ENCODE peak calls at places on chromosome 9, in four cellular contexts. I is IMR-90, Y is neuronal stem cell, S is mesenchymal stem cell. P is an unnamed sample.

GRCh38 chr9:37495571-37495970 is 9.8 kb downstream of the POLR1E start:
- DNase-seq in I (no peak), Y (no peak), S (no peak), P (no peak)

GRCh38 chr9:130215341-130216119 is 43.3 kb downstream of the NCS1 start:
- DNase-seq in I (peak), Y (no peak), S (peak), P (no peak)

GRCh38 chr9:134181648-134182034 is 17.3 kb upstream of the RNU6ATAC start:
- DNase-seq in I (no peak), Y (no peak), S (no peak), P (no peak)

GRCh38 chr9:32551491-32552049 is 557 bp upstream of the SMIM27 start:
- DNase-seq in I (peak), Y (peak), S (peak), P (no peak)

GRCh38 chr9:13013976-13014375 is 239.2 kb downstream of the LURAP1L start:
- DNase-seq in I (peak), Y (no peak), S (peak), P (no peak)

GRCh38 chr9:21096901-21097255 is 19.1 kb upstream of the IFNB1 start:
- DNase-seq in I (no peak), Y (no peak), S (no peak), P (no peak)

GRCh38 chr9:10411272-10411671 is 201.5 kb downstream of the PTPRD start:
- DNase-seq in I (no peak), Y (no peak), S (no peak), P (no peak)

GRCh38 chr9:117293199-117294114 is 121.4 kb downstream of the ASTN2 start:
- DNase-seq in I (no peak), Y (no peak), S (no peak), P (no peak)

GRCh38 chr9:14314424-14314928 is 535 bp upstream of the NFIB start:
- DNase-seq in I (peak), Y (no peak), S (peak), P (peak)

GRCh38 chr9:129464972-129465833 is 155.7 kb downstream of the C9orf50 start:
- DNase-seq in I (peak), Y (no peak), S (peak), P (no peak)

GRCh38 chr9:77092536-77092935 is 73.1 kb downstream of the FOXB2 start:
- DNase-seq in I (no peak), Y (no peak), S (no peak), P (peak)
- H3K4ac ChIP-seq in I (no peak), Y (no peak), S (no peak), P (no peak)

DNA sequence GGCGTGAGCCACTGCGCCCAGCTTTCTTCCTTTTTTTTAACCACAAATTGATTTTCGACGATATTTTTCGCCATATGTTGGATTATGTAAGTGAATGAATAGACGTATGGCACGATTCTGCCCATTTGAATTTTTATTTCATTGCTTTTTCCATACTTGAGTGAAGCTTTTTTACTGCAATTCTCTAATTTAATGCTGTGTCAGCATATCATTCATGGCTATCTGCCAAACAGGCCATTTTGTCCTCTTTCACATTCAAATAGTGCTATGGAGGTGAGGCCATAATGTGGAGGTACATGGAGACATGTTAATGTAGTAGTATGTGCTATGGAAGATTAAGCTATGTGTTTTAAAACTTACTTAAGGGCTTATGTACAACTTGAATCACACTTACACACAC is 152.1 kb upstream of the TUSC1 start:
- DNase-seq in I (no peak), Y (no peak), S (no peak), P (no peak)
- H3K4me3 ChIP-seq in I (no peak), Y (no peak), S (no peak), P (no peak)

GRCh38 chr9:131980267-131980916 is 99.3 kb downstream of the MED27 start:
- DNase-seq in I (no peak), Y (no peak), S (no peak), P (no peak)

GRCh38 chr9:131982683-131983239 is 96.9 kb downstream of the MED27 start:
- DNase-seq in I (peak), Y (no peak), S (peak), P (no peak)

GRCh38 chr9:131984564-131984963 is 95.1 kb downstream of the MED27 start:
- DNase-seq in I (peak), Y (no peak), S (peak), P (no peak)

GRCh38 chr9:131981116-131981847 is 98.4 kb downstream of the MED27 start:
- DNase-seq in I (no peak), Y (no peak), S (no peak), P (no peak)

GRCh38 chr9:131982102-131982501 is 97.6 kb downstream of the MED27 start:
- DNase-seq in I (no peak), Y (no peak), S (peak), P (no peak)
- H3K4ac ChIP-seq in I (no peak), Y (no peak), S (no peak), P (no peak)

DNA sequence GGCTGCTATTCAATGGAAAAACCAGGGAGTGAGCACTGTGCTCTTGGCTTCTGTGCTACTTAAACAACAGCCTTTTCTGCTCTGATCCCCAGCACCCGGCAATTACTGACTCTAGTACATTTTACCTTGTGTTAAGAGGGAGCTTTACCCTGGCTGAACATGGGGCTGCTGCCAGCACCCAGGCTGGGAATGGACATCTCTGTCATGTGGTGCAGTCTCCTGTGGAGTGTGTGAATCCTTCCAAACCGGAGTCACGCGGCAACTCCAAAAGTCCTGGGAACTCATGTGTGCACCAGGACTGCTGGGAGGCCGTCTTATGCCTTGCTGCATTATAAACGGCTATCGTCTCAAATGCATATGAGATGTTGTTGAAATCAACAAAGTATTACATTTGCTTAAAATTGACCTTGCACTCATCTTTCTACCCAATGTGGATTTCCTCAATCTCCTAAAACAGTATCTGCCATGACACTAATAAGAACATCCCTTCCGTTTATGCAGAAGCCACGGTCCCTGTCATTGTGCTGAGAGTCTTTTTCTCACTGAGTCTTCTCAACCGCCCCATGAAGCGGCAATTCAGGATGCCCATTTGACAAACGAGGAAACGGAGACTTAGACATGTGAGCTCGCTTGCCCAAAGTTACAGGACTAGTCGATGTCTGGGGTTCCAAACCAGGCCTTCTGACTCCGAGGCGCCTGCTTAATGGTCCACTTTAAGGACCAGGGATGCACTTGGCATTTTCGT is 884 bp upstream of the GSN start:
- DNase-seq in I (no peak), Y (no peak), S (no peak), P (no peak)
- H3K4me3 ChIP-seq in I (no peak), Y (peak), S (no peak), P (no peak)

DNA sequence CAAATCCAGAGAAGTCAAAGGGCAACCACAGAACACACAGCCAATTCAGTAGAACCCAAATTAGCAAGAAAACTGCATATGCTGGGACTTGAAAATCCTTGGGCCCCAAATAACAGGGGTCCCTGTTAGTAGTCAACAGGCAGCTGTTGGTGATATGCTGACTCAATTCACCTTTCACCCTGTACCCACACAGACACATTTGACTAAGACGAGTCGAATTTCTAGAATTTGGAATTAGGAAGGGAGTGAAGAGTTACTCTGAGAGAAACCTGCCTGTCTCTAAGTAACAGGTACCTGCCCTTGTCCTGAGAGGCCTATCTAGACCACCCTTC is 817 bp upstream of the VCP start:
- DNase-seq in I (peak), Y (no peak), S (no peak), P (no peak)
- H3K4ac ChIP-seq in I (peak), Y (no peak), S (peak), P (no peak)

GRCh38 chr9:2857564-2858198 is 13.8 kb upstream of the PUM3 start:
- DNase-seq in I (peak), Y (peak), S (peak), P (peak)
- H3K4me3 ChIP-seq in I (no peak), Y (no peak), S (no peak), P (no peak)

GRCh38 chr9:93345630-93346239 is 105.8 kb upstream of the FAM120A start:
- DNase-seq in I (no peak), Y (peak), S (no peak), P (peak)
- H3K4ac ChIP-seq in I (no peak), Y (no peak), S (no peak), P (peak)

GRCh38 chr9:88997646-88998045 is 6.4 kb downstream of the S1PR3 start:
- DNase-seq in I (no peak), Y (no peak), S (no peak), P (no peak)

GRCh38 chr9:88996046-88997005 is 5.1 kb downstream of the S1PR3 start:
- DNase-seq in I (no peak), Y (no peak), S (no peak), P (no peak)

GRCh38 chr9:89000281-89000875 is 9.1 kb downstream of the S1PR3 start:
- DNase-seq in I (no peak), Y (no peak), S (no peak), P (no peak)

GRCh38 chr9:88998911-88999310 is 7.6 kb downstream of the S1PR3 start:
- DNase-seq in I (no peak), Y (no peak), S (peak), P (no peak)

DNA sequence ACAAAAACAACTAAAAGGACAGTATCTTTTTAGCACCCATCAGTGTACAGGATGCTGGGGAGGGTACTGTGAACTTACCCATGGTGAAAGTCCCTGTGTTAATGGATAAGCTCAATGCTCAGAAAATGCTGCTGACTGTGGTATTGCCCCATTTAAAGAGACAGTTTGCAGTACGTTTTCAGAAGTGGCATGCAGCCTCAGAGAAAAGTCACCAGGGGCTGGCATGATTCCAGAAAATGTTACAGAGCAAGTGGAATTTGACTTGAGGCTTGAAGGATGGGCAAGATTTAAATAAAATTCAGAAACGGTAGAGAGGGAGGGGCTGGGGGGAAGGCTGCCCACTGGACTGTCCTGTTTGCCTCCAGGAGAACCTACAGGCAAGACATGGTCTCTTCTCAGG is 7.2 kb downstream of the S1PR3 start:
- DNase-seq in I (no peak), Y (no peak), S (peak), P (no peak)
- H3K4me3 ChIP-seq in I (no peak), Y (no peak), S (no peak), P (no peak)

GRCh38 chr9:19369107-19369506 is 10.9 kb downstream of the RPS6 start:
- DNase-seq in I (no peak), Y (no peak), S (no peak), P (no peak)
- H3K4ac ChIP-seq in I (no peak), Y (no peak), S (no peak), P (no peak)